ENCODE peak calls at places on chromosomes 16 and 17, in nine cellular contexts. One of them, this sample, is unnamed.
A peak's percentile ranks its signal among the peaks of the same experiment; 100 is the strongest.

GRCh38 chr17:66711936-66712335 is 123.0 kb upstream of the CACNG5 start:
- DNase-seq in fibroblast of lung: no peak
- DNase-seq in neural crest cell: no peak
- DNase-seq in left ventricle myocardium inferior: no peak
- DNase-seq in H1: peak; percentile 47
- DNase-seq in A549: no peak
- DNase-seq in A673: no peak
- DNase-seq in upper lobe of right lung: peak; percentile 73
- DNase-seq in GM12865: peak; percentile 54
- DNase-seq in this sample: no peak

GRCh38 chr16:85353839-85354622 is 241.8 kb upstream of the CIBAR2 start:
- DNase-seq in fibroblast of lung: no peak
- DNase-seq in H1: no peak
- DNase-seq in upper lobe of right lung: peak; percentile 83
- DNase-seq in A549: no peak
- DNase-seq in A673: no peak
- DNase-seq in neural crest cell: no peak
- DNase-seq in left ventricle myocardium inferior: no peak
- DNase-seq in GM12865: no peak
- DNase-seq in this sample: no peak

GRCh38 chr17:3318336-3318735 is 20.2 kb upstream of the OR3A1 start:
- DNase-seq in upper lobe of right lung: no peak
- DNase-seq in A673: no peak
- DNase-seq in H1: no peak
- DNase-seq in neural crest cell: no peak
- DNase-seq in fibroblast of lung: no peak
- DNase-seq in left ventricle myocardium inferior: no peak
- DNase-seq in A549: no peak
- DNase-seq in GM12865: no peak
- DNase-seq in this sample: no peak

GRCh38 chr17:22514315-22514714 is 822.0 kb downstream of the KCNJ18 start:
- DNase-seq in neural crest cell: no peak
- DNase-seq in fibroblast of lung: no peak
- DNase-seq in left ventricle myocardium inferior: no peak
- DNase-seq in H1: no peak
- DNase-seq in A549: no peak
- DNase-seq in upper lobe of right lung: no peak
- DNase-seq in A673: no peak
- DNase-seq in GM12865: no peak
- DNase-seq in this sample: no peak

GRCh38 chr16:86664518-86665318 is 86.4 kb downstream of the FOXL1 start:
- DNase-seq in H1: no peak
- DNase-seq in left ventricle myocardium inferior: no peak
- DNase-seq in fibroblast of lung: peak; percentile 98
- DNase-seq in neural crest cell: no peak
- DNase-seq in upper lobe of right lung: no peak
- DNase-seq in A549: peak; percentile 67
- DNase-seq in A673: no peak
- DNase-seq in GM12865: peak; percentile 70
- DNase-seq in this sample: no peak

GRCh38 chr16:75376475-75376907 is 56.8 kb downstream of the CFDP1 start:
- DNase-seq in left ventricle myocardium inferior: no peak
- DNase-seq in A549: no peak
- DNase-seq in H1: no peak
- DNase-seq in GM12865: no peak
- DNase-seq in upper lobe of right lung: no peak
- DNase-seq in A673: no peak
- DNase-seq in neural crest cell: no peak
- DNase-seq in fibroblast of lung: peak; percentile 39
- DNase-seq in this sample: no peak

GRCh38 chr16:3119701-3120408 is 7.5 kb downstream of the ZNF205 start:
- DNase-seq in fibroblast of lung: no peak
- DNase-seq in GM12865: no peak
- DNase-seq in neural crest cell: no peak
- DNase-seq in left ventricle myocardium inferior: no peak
- DNase-seq in upper lobe of right lung: peak; percentile 57
- DNase-seq in A549: no peak
- DNase-seq in A673: no peak
- DNase-seq in H1: no peak
- DNase-seq in this sample: no peak

GRCh38 chr16:66159987-66160386 is 206.5 kb upstream of the CDH5 start:
- DNase-seq in A673: peak; percentile 33
- DNase-seq in upper lobe of right lung: no peak
- DNase-seq in GM12865: no peak
- DNase-seq in H1: no peak
- DNase-seq in left ventricle myocardium inferior: no peak
- DNase-seq in A549: no peak
- DNase-seq in fibroblast of lung: peak; percentile 28
- DNase-seq in neural crest cell: no peak
- DNase-seq in this sample: no peak

GRCh38 chr17:73030501-73030911 is 62.0 kb downstream of the SLC39A11 start:
- DNase-seq in fibroblast of lung: peak; percentile 16
- DNase-seq in upper lobe of right lung: no peak
- DNase-seq in GM12865: no peak
- DNase-seq in neural crest cell: no peak
- DNase-seq in left ventricle myocardium inferior: no peak
- DNase-seq in H1: no peak
- DNase-seq in A549: no peak
- DNase-seq in A673: no peak
- DNase-seq in this sample: no peak

GRCh38 chr16:50066482-50067289 is 916 bp downstream of the HEATR3 start:
- DNase-seq in left ventricle myocardium inferior: no peak
- DNase-seq in GM12865: no peak
- DNase-seq in fibroblast of lung: no peak
- DNase-seq in neural crest cell: no peak
- DNase-seq in H1: no peak
- DNase-seq in A673: no peak
- DNase-seq in A549: no peak
- DNase-seq in upper lobe of right lung: no peak
- DNase-seq in this sample: no peak

GRCh38 chr17:67238976-67239375 is 6.0 kb downstream of the HELZ start:
- DNase-seq in H1: no peak
- DNase-seq in GM12865: no peak
- DNase-seq in left ventricle myocardium inferior: no peak
- DNase-seq in A673: no peak
- DNase-seq in fibroblast of lung: peak; percentile 33
- DNase-seq in neural crest cell: no peak
- DNase-seq in A549: no peak
- DNase-seq in upper lobe of right lung: no peak
- DNase-seq in this sample: no peak

GRCh38 chr16:87602005-87602790 is at the start of gene JPH3:
- DNase-seq in fibroblast of lung: no peak
- DNase-seq in GM12865: no peak
- DNase-seq in H1: peak; percentile 70
- DNase-seq in left ventricle myocardium inferior: no peak
- DNase-seq in neural crest cell: no peak
- DNase-seq in A549: no peak
- DNase-seq in A673: peak; percentile 22
- DNase-seq in upper lobe of right lung: no peak
- DNase-seq in this sample: peak; percentile 58

GRCh38 chr17:781920-782731 is at the start of the genes GLOD4 and MRM3:
- DNase-seq in upper lobe of right lung: peak; percentile 97
- DNase-seq in left ventricle myocardium inferior: peak; percentile 95
- DNase-seq in A549: peak; percentile 95
- DNase-seq in neural crest cell: peak; percentile 90
- DNase-seq in H1: no peak
- DNase-seq in GM12865: peak; percentile 92
- DNase-seq in fibroblast of lung: peak; percentile 81
- DNase-seq in A673: peak; percentile 95
- DNase-seq in this sample: peak; percentile 96

GRCh38 chr17:68141050-68141449 is 105.5 kb downstream of the KPNA2 start:
- DNase-seq in A673: no peak
- DNase-seq in fibroblast of lung: peak; percentile 15
- DNase-seq in upper lobe of right lung: no peak
- DNase-seq in GM12865: no peak
- DNase-seq in left ventricle myocardium inferior: no peak
- DNase-seq in A549: no peak
- DNase-seq in neural crest cell: no peak
- DNase-seq in H1: no peak
- DNase-seq in this sample: no peak

DNA sequence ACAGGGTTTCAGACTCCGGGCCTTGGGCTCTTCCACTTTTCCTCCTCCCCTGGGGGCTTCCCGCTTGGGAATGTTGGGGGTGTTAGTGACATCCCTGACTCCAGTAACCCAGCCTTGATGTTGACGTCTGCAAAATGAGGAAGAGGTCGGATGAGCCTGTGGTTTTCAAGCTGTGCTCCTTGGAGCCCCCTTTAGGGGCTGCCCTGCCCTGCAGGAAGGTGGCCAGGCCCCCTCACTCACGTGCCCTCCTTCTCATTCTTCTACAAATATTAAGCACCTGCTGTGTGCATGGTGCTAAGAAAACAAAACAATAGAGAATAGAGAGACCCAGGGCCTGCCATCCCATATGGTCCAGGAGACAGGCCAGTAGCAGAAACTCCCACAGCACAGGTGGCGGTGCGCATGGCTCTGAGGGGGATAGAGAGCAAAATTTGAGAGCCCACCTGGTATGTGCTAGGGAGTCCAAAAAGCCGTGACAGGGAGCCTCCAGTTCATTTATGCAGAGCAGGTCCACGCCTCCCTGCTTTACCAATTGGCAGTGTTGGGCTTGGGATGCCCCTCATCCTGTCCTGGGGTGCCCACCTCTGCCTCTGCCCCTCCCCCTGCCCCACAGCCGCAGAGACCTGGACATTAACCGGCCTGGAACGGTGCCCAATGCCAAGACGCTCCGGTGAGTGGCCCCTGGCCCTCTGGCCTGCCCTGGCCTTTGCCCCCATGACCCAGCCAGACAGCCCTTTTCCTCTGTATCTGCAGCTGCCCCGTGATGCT is 7.4 kb downstream of the NDRG4 start:
- DNase-seq in upper lobe of right lung: no peak
- DNase-seq in H1: no peak
- DNase-seq in A673: no peak
- DNase-seq in neural crest cell: no peak
- DNase-seq in fibroblast of lung: no peak
- DNase-seq in GM12865: no peak
- DNase-seq in left ventricle myocardium inferior: no peak
- DNase-seq in A549: no peak
- DNase-seq in this sample: no peak
- TF ChIP-seq CTCF in upper lobe of right lung: no peak
- TF ChIP-seq CTCF in H1: peak; percentile 43
- TF ChIP-seq CTCF in A673: no peak
- TF ChIP-seq CTCF in neural crest cell: no peak
- TF ChIP-seq CTCF in fibroblast of lung: no peak
- TF ChIP-seq CTCF in GM12865: no peak
- TF ChIP-seq CTCF in left ventricle myocardium inferior: no peak
- TF ChIP-seq CTCF in A549: no peak
- TF ChIP-seq CTCF in this sample: no peak

DNA sequence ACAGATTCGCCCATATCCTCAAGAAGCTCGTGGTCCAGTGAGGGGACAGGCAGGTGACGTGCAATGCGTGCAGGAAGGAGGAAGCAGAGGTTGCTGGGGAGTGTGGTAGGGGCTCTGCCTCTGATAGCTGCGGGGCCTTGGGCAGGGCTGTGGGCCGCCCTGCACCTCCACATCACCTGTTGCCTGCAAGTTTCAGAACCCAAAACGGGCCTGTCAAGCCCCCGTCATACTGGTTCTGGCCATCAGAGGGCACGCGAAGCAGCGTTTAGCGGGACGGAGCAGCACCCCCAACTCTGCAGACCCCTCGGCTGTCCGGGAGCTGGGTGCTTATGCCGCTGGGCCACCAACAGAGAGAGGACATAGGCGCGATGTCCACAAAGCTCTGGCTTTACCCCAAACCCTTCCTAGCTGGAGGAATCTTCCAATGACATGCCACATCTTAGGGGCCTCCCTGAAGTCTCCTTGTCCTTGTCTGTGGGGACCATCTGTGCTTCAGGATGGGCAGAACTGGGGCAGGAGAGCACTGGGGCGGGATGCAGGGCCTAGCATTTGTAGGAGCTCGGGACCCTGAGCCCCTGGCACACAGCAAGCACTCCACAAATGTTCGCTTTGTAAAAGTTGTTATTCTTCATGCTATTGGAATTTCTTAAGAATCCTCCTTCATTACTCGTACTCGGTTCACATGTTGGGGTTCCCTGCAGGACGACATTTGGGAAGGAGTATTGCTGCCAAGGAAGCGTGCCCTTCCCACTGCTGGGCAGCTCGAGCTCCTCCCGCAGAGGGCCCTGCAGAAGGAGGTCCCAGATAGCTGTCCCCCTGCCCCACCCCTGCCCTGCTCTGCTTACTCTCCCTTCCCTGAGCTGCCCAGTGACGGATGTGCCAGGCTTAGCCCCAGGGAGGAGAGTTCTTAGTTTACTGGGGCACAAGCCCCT is 64.3 kb downstream of the CNGB1 start:
- DNase-seq in GM12865: peak; percentile 35
- DNase-seq in neural crest cell: peak; percentile 25
- DNase-seq in H1: no peak
- DNase-seq in upper lobe of right lung: no peak
- DNase-seq in left ventricle myocardium inferior: no peak
- DNase-seq in fibroblast of lung: peak; percentile 23
- DNase-seq in A549: no peak
- DNase-seq in A673: no peak
- DNase-seq in this sample: peak; percentile 56
- TF ChIP-seq CTCF in GM12865: peak; percentile 36
- TF ChIP-seq CTCF in neural crest cell: peak; percentile 49
- TF ChIP-seq CTCF in H1: peak; percentile 77
- TF ChIP-seq CTCF in upper lobe of right lung: peak; percentile 54
- TF ChIP-seq CTCF in left ventricle myocardium inferior: peak; percentile 70
- TF ChIP-seq CTCF in fibroblast of lung: peak; percentile 57
- TF ChIP-seq CTCF in A549: peak; percentile 32
- TF ChIP-seq CTCF in A673: peak; percentile 66
- TF ChIP-seq CTCF in this sample: peak; percentile 36

DNA sequence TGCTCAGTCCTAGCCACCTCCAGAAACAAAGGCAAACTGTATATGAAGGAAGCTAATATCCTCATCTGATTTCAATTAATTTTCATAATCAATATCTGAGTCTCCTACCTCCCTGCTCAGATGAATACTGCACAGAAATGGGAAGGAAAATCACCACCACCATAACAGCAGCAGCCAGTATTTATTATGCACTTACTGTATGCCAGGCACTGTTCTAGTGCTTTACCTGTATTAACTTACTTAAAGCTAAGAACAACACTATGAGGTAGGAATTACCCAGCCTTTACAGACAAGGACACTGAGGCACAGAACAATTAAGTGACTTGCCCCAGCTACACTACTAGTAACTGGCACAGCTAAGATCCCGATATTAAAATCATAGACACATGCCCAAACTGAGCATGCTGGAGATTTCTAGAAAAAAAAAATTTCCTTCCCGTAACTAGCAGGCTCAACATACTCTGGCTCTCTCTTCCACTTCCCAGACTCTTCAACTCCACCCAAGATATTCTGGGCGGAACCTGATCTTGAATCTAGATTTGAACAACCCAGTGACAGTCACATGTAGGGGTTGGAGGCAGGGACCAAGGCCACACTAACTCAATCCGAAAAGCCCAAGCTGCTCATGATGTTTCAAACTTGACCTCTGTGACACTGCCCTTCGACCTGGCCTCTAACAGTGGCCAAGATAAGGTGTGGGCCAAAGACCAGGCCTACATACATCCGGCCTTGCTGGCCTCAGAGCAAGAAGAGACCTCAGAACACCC is 3.9 kb downstream of the TRIM25 start:
- DNase-seq in left ventricle myocardium inferior: no peak
- DNase-seq in GM12865: no peak
- DNase-seq in upper lobe of right lung: peak; percentile 70
- DNase-seq in A549: no peak
- DNase-seq in A673: no peak
- DNase-seq in fibroblast of lung: no peak
- DNase-seq in neural crest cell: no peak
- DNase-seq in H1: no peak
- DNase-seq in this sample: no peak
- TF ChIP-seq CTCF in left ventricle myocardium inferior: no peak
- TF ChIP-seq CTCF in GM12865: no peak
- TF ChIP-seq CTCF in upper lobe of right lung: no peak
- TF ChIP-seq CTCF in A549: no peak
- TF ChIP-seq CTCF in A673: no peak
- TF ChIP-seq CTCF in fibroblast of lung: no peak
- TF ChIP-seq CTCF in neural crest cell: no peak
- TF ChIP-seq CTCF in H1: no peak
- TF ChIP-seq CTCF in this sample: no peak

GRCh38 chr16:26795184-26795583 is 271.5 kb upstream of the C16orf82 start:
- DNase-seq in GM12865: peak; percentile 24
- DNase-seq in neural crest cell: peak; percentile 5
- DNase-seq in left ventricle myocardium inferior: no peak
- DNase-seq in H1: peak; percentile 3
- DNase-seq in A549: no peak
- DNase-seq in upper lobe of right lung: no peak
- DNase-seq in fibroblast of lung: no peak
- DNase-seq in A673: peak; percentile 61
- DNase-seq in this sample: no peak
- TF ChIP-seq CTCF in GM12865: peak; percentile 27
- TF ChIP-seq CTCF in neural crest cell: peak; percentile 42
- TF ChIP-seq CTCF in left ventricle myocardium inferior: peak; percentile 46
- TF ChIP-seq CTCF in H1: peak; percentile 30
- TF ChIP-seq CTCF in A549: no peak
- TF ChIP-seq CTCF in upper lobe of right lung: peak; percentile 22
- TF ChIP-seq CTCF in fibroblast of lung: no peak
- TF ChIP-seq CTCF in A673: peak; percentile 59
- TF ChIP-seq CTCF in this sample: peak; percentile 35

This sample was measured in nephron progenitor cell.